ENCODE peak calls at places on chromosomes 11 and 22, in eight cellular contexts. E is ovary, H is NB4, F is right lobe of liver, V is upper lobe of left lung, I is A549, A is IMR-90, U is lower leg skin. J is an unnamed sample.

GRCh38 chr22:36258750-36259619 is 6.1 kb downstream of the APOL1 start:
- DNase-seq in E (peak), H (peak), F (no peak), V (no peak), I (no peak), A (peak), U (no peak), J (peak)

GRCh38 chr11:7457211-7457610 is 28.1 kb upstream of the OLFML1 start:
- DNase-seq in E (no peak), H (no peak), F (no peak), V (no peak), I (no peak), A (no peak), U (no peak), J (no peak)

GRCh38 chr11:104798794-104799193 is 99.5 kb downstream of the CASP12 start:
- DNase-seq in E (no peak), H (no peak), F (no peak), V (no peak), I (no peak), A (no peak), U (no peak), J (no peak)

GRCh38 chr11:100675115-100675650 is 11.9 kb upstream of the ARHGAP42 start:
- DNase-seq in E (no peak), H (no peak), F (no peak), V (no peak), I (no peak), A (no peak), U (no peak), J (no peak)

GRCh38 chr22:40479887-40480538 is 109.6 kb downstream of the SGSM3 start:
- DNase-seq in E (no peak), H (peak), F (no peak), V (no peak), I (no peak), A (peak), U (no peak), J (no peak)

GRCh38 chr11:30760341-30760740 is 174.2 kb upstream of the MPPED2 start:
- DNase-seq in E (no peak), H (no peak), F (no peak), V (no peak), I (no peak), A (peak), U (no peak), J (no peak)

GRCh38 chr11:134252539-134253188 is 488 bp downstream of the THYN1 start:
- DNase-seq in E (peak), H (no peak), F (no peak), V (no peak), I (no peak), A (peak), U (no peak), J (no peak)

GRCh38 chr11:90229791-90230190 is 6.9 kb upstream of the CHORDC1 start:
- DNase-seq in E (no peak), H (no peak), F (no peak), V (no peak), I (no peak), A (peak), U (no peak), J (no peak)

GRCh38 chr11:62402226-62402625 is 16.6 kb upstream of the SCGB1A1 start:
- DNase-seq in E (peak), H (no peak), F (peak), V (no peak), I (no peak), A (no peak), U (peak), J (peak)

GRCh38 chr11:697811-698311 is 2.2 kb downstream of the TMEM80 start:
- DNase-seq in E (peak), H (no peak), F (no peak), V (no peak), I (no peak), A (peak), U (no peak), J (peak)

GRCh38 chr11:1751999-1752906 is 1.9 kb upstream of the IFITM10 start:
- DNase-seq in E (no peak), H (no peak), F (peak), V (peak), I (no peak), A (no peak), U (no peak), J (no peak)

GRCh38 chr11:28417601-28418323 is 309.6 kb downstream of the METTL15 start:
- DNase-seq in E (no peak), H (no peak), F (no peak), V (no peak), I (no peak), A (peak), U (no peak), J (no peak)

GRCh38 chr22:46296257-46297150 is at the start of gene GTSE1:
- DNase-seq in E (peak), H (peak), F (peak), V (peak), I (peak), A (peak), U (peak), J (peak)
- TF ChIP-seq CTCF in E (no peak), H (no peak), F (peak), V (no peak), I (no peak), A (peak), U (no peak), J (peak)

DNA sequence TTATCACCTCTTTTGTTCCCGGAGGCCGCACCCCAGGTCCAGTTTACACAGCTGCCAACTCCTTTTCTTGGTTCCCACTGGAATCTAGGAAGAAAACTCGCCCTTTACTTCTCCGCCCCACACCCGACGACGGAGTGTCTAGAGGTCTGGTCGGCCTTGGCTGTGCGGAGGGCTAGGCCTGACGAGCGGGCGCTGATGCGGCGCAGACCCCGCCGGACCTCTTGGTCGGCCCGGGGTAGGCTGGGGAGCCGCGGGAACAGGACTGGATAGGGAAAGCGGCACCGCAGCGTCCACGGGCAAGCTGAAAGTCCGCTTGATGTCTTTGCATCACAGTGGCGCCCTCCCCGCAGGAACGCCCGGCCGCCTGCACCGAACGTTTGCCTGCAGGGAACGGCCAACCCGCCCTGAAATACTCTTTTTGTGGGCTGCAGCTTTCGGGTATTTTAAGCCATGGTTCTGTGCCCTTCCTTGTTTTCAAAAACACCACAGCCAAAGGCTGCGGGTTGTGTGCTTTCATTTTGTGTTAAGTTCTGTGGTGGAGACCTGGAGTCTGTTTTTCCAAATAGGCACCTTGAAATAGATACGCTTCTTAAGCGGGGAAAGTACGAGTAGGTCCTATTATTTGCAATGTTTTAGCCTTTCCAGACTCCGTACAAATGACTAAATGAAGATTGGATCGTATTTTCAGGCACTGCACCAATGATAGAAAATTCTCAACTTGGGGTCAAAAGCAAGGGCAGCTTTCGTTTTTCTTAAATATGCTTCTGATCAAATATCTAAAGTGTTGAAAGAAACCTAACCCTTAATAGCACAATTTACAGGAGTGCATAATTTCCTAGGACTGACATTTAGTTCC is 880 bp upstream of the ZBED5 start:
- DNase-seq in E (no peak), H (peak), F (peak), V (peak), I (no peak), A (peak), U (peak), J (peak)
- TF ChIP-seq POLR2A in E (no peak), H (no peak), F (no peak), V (no peak), I (peak), A (no peak), U (no peak), J (no peak)

DNA sequence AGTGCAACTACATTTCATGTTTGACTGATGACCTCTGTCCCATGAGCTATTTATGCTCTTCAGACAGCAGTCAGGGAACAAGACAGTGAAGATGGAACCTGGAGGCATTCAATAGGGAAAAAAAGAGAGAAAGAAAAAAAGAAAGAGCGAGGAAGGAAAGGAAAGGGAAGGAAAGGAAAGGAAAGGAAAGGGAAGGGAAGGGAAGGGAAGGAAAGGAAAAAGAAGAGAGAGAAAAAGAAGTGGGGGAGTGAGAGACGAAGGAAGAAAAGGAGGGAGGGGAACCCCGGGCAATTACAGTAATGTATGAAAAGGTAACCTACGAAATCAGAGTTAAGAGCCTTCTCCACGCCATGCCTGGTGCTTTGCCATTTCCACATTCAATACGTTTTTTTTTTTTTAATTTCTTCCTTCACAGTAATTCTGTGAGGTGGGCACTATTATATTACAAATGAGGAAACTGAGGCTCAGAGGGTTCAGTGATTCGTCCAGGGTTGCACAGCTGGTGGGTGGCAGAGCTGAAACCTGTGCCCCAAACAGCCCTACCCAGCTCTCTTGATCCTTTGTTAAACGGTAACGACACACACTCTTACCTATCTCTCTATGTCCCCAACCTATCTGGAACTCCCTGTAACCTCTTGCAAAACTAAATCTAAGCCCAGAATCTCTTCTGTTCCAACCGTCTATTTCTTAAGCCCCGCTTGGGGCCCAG is 39.3 kb downstream of the ETS1 start:
- DNase-seq in E (no peak), H (no peak), F (no peak), V (no peak), I (no peak), A (no peak), U (no peak), J (no peak)
- H3K4me3 ChIP-seq in E (peak), H (peak), F (peak), V (peak), I (no peak), A (peak), U (peak), J (peak)

DNA sequence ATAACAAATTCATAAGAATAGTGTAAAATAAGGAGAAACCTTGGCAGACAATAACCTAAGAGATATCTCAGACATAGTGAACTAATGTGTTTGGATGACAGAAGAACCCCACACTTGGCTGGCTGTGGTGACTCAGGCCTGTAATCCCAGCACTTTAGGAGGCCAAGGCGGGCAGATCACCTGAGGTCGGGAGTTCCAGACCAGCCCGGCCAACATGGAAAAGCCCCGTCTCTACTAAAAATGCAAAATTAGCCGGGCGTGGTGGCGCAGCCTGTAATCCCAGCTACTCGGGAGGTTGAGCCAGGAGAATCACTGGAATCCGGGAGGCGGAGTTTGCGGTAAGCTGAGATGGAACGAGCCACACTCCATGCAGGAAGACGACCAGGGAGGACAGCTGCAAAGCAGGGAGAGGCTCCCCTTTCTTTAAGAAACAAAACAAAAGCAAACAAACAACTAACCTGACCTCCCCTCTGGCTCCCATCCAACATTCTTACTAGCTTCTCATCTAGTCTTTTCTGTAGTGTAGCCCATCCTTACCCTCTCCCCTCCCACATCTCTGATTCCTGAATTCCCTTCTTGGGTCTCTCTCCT is 84.2 kb downstream of the ZNF280B start:
- DNase-seq in E (no peak), H (no peak), F (no peak), V (no peak), I (no peak), A (no peak), U (peak), J (no peak)
- TF ChIP-seq CTCF in E (no peak), H (no peak), F (no peak), V (no peak), I (no peak), A (no peak), U (no peak), J (no peak)